ENCODE peak calls at places on chromosomes 3 and 15, in four cellular contexts. J is HCT116, C is fibroblast of lung, Q is neural progenitor cell. T is an unnamed sample. For H4K20me1, the result is how much of the 10 kb centered on the place peaks cover.

GRCh38 chr15:38266247-38266996 is 13.8 kb downstream of the SPRED1 start:
- DNase-seq in J (no peak), C (peak), Q (no peak), T (no peak)

GRCh38 chr3:129599073-129599472 is 7.4 kb downstream of the PLXND1 start:
- DNase-seq in J (no peak), C (no peak), Q (no peak), T (no peak)

GRCh38 chr3:177916461-177916860 is 619.8 kb upstream of the KCNMB2 start:
- DNase-seq in J (no peak), C (no peak), Q (no peak), T (no peak)

GRCh38 chr3:30401971-30402370 is 204.4 kb upstream of the TGFBR2 start:
- DNase-seq in J (no peak), C (no peak), Q (no peak), T (no peak)

GRCh38 chr15:65405793-65406192 is 17.0 kb downstream of the IGDCC4 start:
- DNase-seq in J (no peak), C (no peak), Q (peak), T (no peak)

GRCh38 chr3:139312959-139313358 is 30.9 kb upstream of the MRPS22 start:
- DNase-seq in J (no peak), C (no peak), Q (no peak), T (no peak)

GRCh38 chr3:39378092-39378491 is 5.1 kb upstream of the SLC25A38 start:
- DNase-seq in J (peak), C (peak), Q (peak), T (peak)

GRCh38 chr3:88203537-88204143 is 53.9 kb downstream of the C3orf38 start:
- DNase-seq in J (peak), C (peak), Q (peak), T (peak)

GRCh38 chr3:22361465-22361864 is 610.5 kb upstream of the ZNF385D start:
- DNase-seq in J (no peak), C (no peak), Q (no peak), T (no peak)

DNA sequence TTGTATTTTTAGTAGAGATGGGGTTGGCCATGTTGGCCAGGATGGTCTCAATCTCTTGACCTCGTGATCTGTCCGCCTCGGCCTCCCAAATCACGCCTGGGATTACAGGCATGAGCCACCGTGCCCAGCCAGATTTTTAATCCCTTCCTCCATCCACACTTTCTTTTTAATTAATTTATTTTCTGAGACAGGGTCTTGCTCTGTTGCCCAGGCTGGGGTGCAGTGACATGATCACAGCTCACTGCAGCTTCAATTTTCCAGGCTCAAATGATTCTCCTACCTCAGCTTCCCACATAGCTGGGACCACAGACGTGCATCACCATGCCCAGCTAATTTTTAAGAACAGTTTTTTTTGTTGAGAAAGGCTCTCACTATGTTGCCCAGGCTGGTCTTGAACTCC is 43.6 kb downstream of the RAF1 start:
- DNase-seq in J (no peak), C (no peak), Q (no peak), T (no peak)
- H4K20me1 ChIP-seq in J (under half), C (under half), Q (half or more), T (under half)

GRCh38 chr3:16841906-16842709 is 42.6 kb upstream of the PLCL2 start:
- DNase-seq in J (no peak), C (no peak), Q (no peak), T (peak)
- H2AFZ ChIP-seq in J (no peak), C (no peak), Q (peak), T (peak)

GRCh38 chr15:99574048-99574447 is 8.3 kb downstream of the MEF2A start:
- DNase-seq in J (no peak), C (no peak), Q (no peak), T (no peak)
- TF ChIP-seq CTCF in J (no peak), C (no peak), Q (no peak), T (no peak)

DNA sequence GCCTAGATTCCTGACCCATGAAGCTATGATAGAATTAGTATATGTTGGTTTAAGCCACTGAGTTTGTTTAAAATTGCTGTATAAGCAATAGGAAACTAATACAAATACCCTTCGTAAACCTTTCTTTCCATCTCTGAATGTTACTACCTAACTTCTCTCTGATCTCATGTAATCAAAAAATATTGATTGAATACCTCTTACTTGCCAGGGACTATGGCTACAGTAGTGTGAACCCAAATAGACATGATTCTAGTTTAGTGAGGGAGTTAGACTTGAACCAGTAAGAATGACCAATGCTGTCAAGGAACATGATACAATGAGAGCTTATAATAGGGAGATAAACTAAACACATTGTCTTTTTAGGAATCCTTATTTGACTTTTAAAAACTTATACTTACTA is 19.4 kb downstream of the STT3B start:
- DNase-seq in J (no peak), C (no peak), Q (no peak), T (no peak)
- H4K20me1 ChIP-seq in J (half or more), C (under half), Q (under half), T (half or more)